ENCODE peak calls at places on chromosomes 5 and 9, in five cellular contexts. U, M, T, L and N are unnamed samples.

GRCh38 chr9:81683704-81684103 is 5.6 kb downstream of the TLE1 start:
- DNase-seq in U (no peak), T (no peak), M (no peak), L (no peak), N (no peak)

GRCh38 chr5:155631116-155631515 is 617.6 kb downstream of the KIF4B start:
- DNase-seq in L (no peak), U (no peak), T (no peak), M (no peak), N (no peak)

GRCh38 chr5:60332244-60333018 is 367.5 kb downstream of the DEPDC1B start:
- DNase-seq in U (peak), M (no peak), T (no peak), L (no peak), N (no peak)

GRCh38 chr9:967851-968641 is 8.4 kb upstream of the DMRT3 start:
- DNase-seq in L (no peak), U (no peak), M (no peak), T (no peak), N (no peak)

GRCh38 chr9:4301971-4302427 is 2.1 kb upstream of the GLIS3 start:
- DNase-seq in L (peak), T (no peak), U (peak), M (no peak), N (peak)

GRCh38 chr5:11973469-11973868 is 69.2 kb upstream of the CTNND2 start:
- DNase-seq in U (no peak), M (no peak), L (no peak), T (no peak), N (no peak)

GRCh38 chr9:79012561-79012960 is 559.2 kb upstream of the TLE4 start:
- DNase-seq in U (no peak), M (no peak), T (no peak), L (no peak), N (no peak)

GRCh38 chr9:92224177-92224576 is 69.3 kb downstream of the IARS1 start:
- DNase-seq in U (no peak), T (no peak), M (no peak), L (no peak), N (no peak)

GRCh38 chr9:106438928-106439327 is 424.0 kb upstream of the ZNF462 start:
- DNase-seq in M (no peak), T (peak), U (no peak), L (no peak), N (no peak)

GRCh38 chr5:113663879-113664278 is 150.4 kb downstream of the YTHDC2 start:
- DNase-seq in L (no peak), U (peak), T (no peak), M (peak), N (peak)

GRCh38 chr5:6752236-6752635 is 39.0 kb downstream of the TENT4A start:
- DNase-seq in T (no peak), L (no peak), M (no peak), U (no peak), N (no peak)

GRCh38 chr5:139414601-139415121 is 10.8 kb upstream of the SPATA24 start:
- DNase-seq in U (no peak), L (no peak), M (no peak), T (no peak), N (no peak)

GRCh38 chr5:136528481-136528880 is 163.1 kb upstream of the TRPC7 start:
- DNase-seq in T (no peak), U (no peak), L (no peak), M (no peak), N (no peak)

GRCh38 chr9:77708416-77708815 is 60.3 kb upstream of the GNA14 start:
- DNase-seq in T (no peak), M (no peak), L (no peak), U (no peak), N (no peak)

GRCh38 chr9:84862786-84863185 is 193.3 kb downstream of the NTRK2 start:
- DNase-seq in T (no peak), M (no peak), L (no peak), U (peak), N (no peak)

GRCh38 chr5:35129276-35129675 is 81.5 kb upstream of the AGXT2 start:
- DNase-seq in U (no peak), L (no peak), M (no peak), T (no peak), N (peak)

GRCh38 chr5:154481584-154482381 is 3.8 kb upstream of the HAND1 start:
- DNase-seq in M (no peak), L (no peak), U (no peak), T (no peak), N (no peak)

GRCh38 chr5:126676195-126676624 is 75.5 kb downstream of the PHAX start:
- DNase-seq in L (no peak), T (peak), M (peak), U (peak), N (peak)

GRCh38 chr9:95413793-95414192 is 96.3 kb upstream of the FANCC start:
- DNase-seq in T (no peak), M (no peak), L (no peak), U (no peak), N (no peak)

GRCh38 chr5:33933723-33934544 is 2.3 kb upstream of the RXFP3 start:
- DNase-seq in U (no peak), M (no peak), T (no peak), L (no peak), N (peak)

GRCh38 chr5:83035373-83036170 is 41.6 kb downstream of the TMEM167A start:
- DNase-seq in M (no peak), T (no peak), U (no peak), L (no peak), N (no peak)

GRCh38 chr5:74072646-74073045 is 446.6 kb downstream of the ARHGEF28 start:
- DNase-seq in L (no peak), U (no peak), T (no peak), M (no peak), N (no peak)

GRCh38 chr5:113678924-113679575 is 165.6 kb downstream of the YTHDC2 start:
- DNase-seq in M (peak), T (peak), L (no peak), U (peak), N (peak)

GRCh38 chr9:5499889-5500398 is 10.4 kb upstream of the PDCD1LG2 start:
- DNase-seq in M (no peak), L (no peak), U (no peak), T (no peak), N (no peak)

GRCh38 chr5:16493261-16493660 is 27.7 kb upstream of the ZNF622 start:
- DNase-seq in T (no peak), U (no peak), M (no peak), L (no peak), N (peak)
- H3K27ac ChIP-seq in T (no peak), U (no peak), M (no peak), L (no peak), N (peak)

GRCh38 chr5:111472579-111472978 is 39.8 kb downstream of the STARD4 start:
- DNase-seq in U (no peak), T (no peak), M (no peak), L (no peak), N (no peak)

GRCh38 chr5:111472096-111472495 is 40.2 kb downstream of the STARD4 start:
- DNase-seq in U (no peak), M (no peak), L (no peak), T (no peak), N (no peak)

GRCh38 chr5:111469293-111469896 is 42.9 kb downstream of the STARD4 start:
- DNase-seq in T (no peak), M (no peak), U (no peak), L (no peak), N (no peak)

DNA sequence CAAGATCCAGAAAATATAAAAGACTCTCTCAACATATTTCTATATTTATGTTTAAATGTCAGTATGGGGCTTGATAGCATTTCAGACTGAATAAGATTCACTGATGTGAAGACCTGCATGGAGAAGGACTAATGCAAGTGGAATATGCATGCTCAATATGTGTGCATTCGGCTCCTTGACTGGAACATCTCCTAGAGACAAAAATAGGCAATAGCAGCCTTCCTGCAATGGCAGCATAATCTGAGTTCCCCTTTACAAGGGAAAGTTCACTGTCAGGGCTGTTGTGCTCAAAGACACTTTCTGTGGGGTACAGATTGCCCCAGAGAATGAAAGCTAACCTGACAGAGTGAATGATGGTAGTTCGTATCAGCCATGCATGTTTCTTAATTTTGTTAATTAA is 42.4 kb downstream of the STARD4 start:
- DNase-seq in L (no peak), T (no peak), U (no peak), M (no peak), N (no peak)
- H3K27ac ChIP-seq in L (no peak), T (no peak), U (no peak), M (no peak), N (no peak)

GRCh38 chr5:90054612-90055011 is 354.9 kb downstream of the CETN3 start:
- DNase-seq in L (no peak), U (no peak), M (no peak), T (no peak), N (no peak)

GRCh38 chr5:90055831-90056328 is 353.7 kb downstream of the CETN3 start:
- DNase-seq in U (no peak), T (no peak), M (peak), L (no peak), N (no peak)

GRCh38 chr5:90056911-90057705 is 352.4 kb downstream of the CETN3 start:
- DNase-seq in T (no peak), L (no peak), M (no peak), U (no peak), N (no peak)
- H3K27ac ChIP-seq in T (no peak), L (no peak), M (no peak), U (no peak), N (no peak)

DNA sequence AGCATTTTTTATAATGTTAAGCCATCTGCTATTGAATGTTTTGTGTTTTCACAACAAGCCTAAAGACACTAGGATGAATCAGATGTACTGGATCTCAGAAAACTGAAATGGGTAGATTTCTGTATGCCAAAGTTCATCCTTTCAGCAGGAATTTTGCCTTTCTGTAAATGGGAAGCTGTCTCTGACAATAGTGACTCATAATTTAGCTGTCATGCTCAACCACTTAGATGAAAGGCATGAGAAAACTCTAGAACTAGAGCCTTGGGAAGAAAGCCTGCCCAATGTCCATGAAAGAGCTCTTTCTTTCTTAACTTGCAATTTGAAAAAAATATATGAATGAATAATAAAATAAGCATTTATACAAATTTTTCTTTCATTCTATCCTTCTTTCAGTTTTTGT is 616.0 kb upstream of the EDIL3 start:
- DNase-seq in L (no peak), U (no peak), M (no peak), T (no peak), N (no peak)
- H3K27ac ChIP-seq in L (no peak), U (no peak), M (no peak), T (no peak), N (no peak)

GRCh38 chr9:88527626-88528025 is 7.4 kb upstream of the NXNL2 start:
- DNase-seq in L (no peak), M (no peak), U (no peak), T (no peak), N (no peak)
- H3K27ac ChIP-seq in L (no peak), M (no peak), U (no peak), T (no peak), N (no peak)

DNA sequence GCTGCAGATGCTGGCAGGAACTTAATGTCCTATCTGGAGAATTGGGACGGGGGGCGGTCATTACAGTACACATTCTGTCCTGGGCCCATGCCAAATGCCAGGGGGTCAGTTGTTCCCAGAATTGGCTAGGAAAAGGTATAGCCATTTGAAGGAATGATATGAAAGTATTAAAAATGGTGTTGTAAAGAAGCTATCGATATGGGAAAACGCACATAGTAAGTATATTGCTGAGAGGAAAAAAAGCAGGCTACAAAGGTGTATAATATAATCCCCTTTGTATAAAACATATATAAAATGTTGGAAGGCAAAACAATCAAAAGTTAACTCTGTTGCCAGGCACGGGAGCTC is 450 bp upstream of the ARHGEF39 start:
- DNase-seq in M (no peak), U (no peak), T (no peak), L (no peak), N (no peak)
- H3K27ac ChIP-seq in M (peak), U (peak), T (no peak), L (peak), N (no peak)

GRCh38 chr5:77945874-77946273 is 169.7 kb upstream of the TBCA start:
- DNase-seq in M (no peak), L (no peak), U (no peak), T (no peak), N (no peak)
- H3K27ac ChIP-seq in M (no peak), L (no peak), U (no peak), T (no peak), N (no peak)

GRCh38 chr5:180809403-180810209 is 7.0 kb upstream of the MGAT1 start:
- DNase-seq in M (peak), L (peak), T (peak), U (peak), N (peak)
- H3K27ac ChIP-seq in M (peak), L (peak), T (peak), U (peak), N (peak)

GRCh38 chr5:149730620-149731331 is 666 bp downstream of the PPARGC1B start:
- DNase-seq in U (peak), L (no peak), M (no peak), T (peak), N (no peak)
- H3K27ac ChIP-seq in U (peak), L (no peak), M (peak), T (no peak), N (no peak)